ENCODE peak calls at places on chromosomes 11 and 22, in five cellular contexts. C is HCT116, X is SK-N-SH, Y is GM12878, E is H1. G is an unnamed sample.

GRCh38 chr11:41309111-41309522 is 150.3 kb downstream of the LRRC4C start:
- DNase-seq in E (no peak), Y (peak), C (no peak), X (peak), G (no peak)

GRCh38 chr11:35192347-35192746 is 53.4 kb downstream of the CD44 start:
- DNase-seq in X (peak), E (no peak), Y (no peak), C (no peak), G (no peak)

GRCh38 chr11:112255075-112255739 is 5.5 kb downstream of the PLET1 start:
- DNase-seq in X (no peak), E (no peak), C (no peak), Y (no peak), G (peak)

GRCh38 chr11:8354622-8355417 is 91.1 kb upstream of the LMO1 start:
- DNase-seq in X (peak), E (no peak), Y (no peak), C (no peak), G (no peak)

GRCh38 chr11:128776434-128777284 is 82.8 kb downstream of the FLI1 start:
- DNase-seq in E (no peak), Y (no peak), X (peak), C (peak), G (no peak)

GRCh38 chr22:24414523-24414922 is 12.9 kb upstream of the ADORA2A start:
- DNase-seq in Y (no peak), X (peak), E (no peak), C (no peak), G (no peak)

GRCh38 chr11:1161410-1162152 is 3.8 kb downstream of the MUC5AC start:
- DNase-seq in C (no peak), X (peak), E (no peak), Y (no peak), G (no peak)

GRCh38 chr22:20324139-20324516 is 4.3 kb upstream of the DGCR6L start:
- DNase-seq in Y (no peak), C (no peak), X (no peak), E (no peak), G (no peak)

GRCh38 chr11:8229299-8230177 is 34.1 kb downstream of the LMO1 start:
- DNase-seq in C (no peak), X (peak), Y (no peak), E (no peak), G (no peak)

GRCh38 chr11:61746654-61747388 is 5.6 kb upstream of the MYRF start:
- DNase-seq in X (no peak), Y (no peak), C (no peak), E (no peak), G (no peak)

GRCh38 chr11:13019313-13019712 is 10.2 kb downstream of the RASSF10 start:
- DNase-seq in C (no peak), Y (no peak), E (no peak), X (no peak), G (no peak)

GRCh38 chr22:22941831-22942510 is 54.4 kb downstream of the IGLL5 start:
- DNase-seq in C (no peak), E (no peak), Y (no peak), X (no peak), G (no peak)
- TF ChIP-seq SIN3A in C (no peak), E (no peak), Y (no peak), X (no peak), G (no peak)

DNA sequence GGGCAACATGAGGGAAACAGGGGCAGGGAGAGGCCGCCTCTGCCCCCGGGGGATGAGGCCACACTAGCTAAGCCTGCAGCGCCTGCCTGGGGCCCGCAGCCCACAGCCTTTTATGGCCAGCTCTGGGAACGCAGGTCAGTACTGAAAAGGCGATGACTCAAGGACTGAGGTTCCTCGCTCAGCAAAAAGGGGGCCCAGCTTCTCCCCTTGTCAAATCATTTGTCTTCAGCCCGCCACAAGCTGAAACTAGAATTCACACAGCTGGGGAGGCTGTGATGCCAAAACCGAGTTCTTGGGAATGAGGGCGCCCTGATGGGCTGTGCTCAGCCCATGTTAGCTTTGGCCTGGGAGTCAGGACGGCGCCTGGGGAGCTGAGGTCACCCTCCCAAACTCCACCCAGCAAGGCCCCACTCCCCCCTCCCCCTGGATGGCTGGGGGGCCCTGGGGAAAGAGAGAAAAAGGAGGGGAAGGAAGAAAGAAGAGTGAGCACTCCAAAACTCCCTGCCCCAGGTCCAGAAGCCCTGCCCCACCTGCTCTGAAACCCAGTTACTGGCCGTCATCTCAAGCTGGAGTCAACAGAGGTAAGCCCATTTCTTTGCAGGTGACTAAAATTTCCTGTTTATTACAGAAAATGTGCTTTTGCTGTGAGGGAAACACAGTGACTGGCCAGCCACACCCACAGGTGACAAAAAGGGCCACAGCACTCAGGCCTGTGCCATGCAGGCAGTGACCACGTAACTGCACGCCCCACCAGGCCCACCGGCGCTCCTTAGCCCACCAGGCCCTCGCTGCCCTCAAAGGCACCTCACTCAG is 13.7 kb downstream of the EHD1 start:
- DNase-seq in C (no peak), Y (no peak), E (no peak), X (no peak), G (no peak)
- TF ChIP-seq SIN3A in C (no peak), Y (no peak), E (no peak), X (no peak), G (no peak)

GRCh38 chr11:108727665-108728064 is 62.8 kb downstream of the DDX10 start:
- DNase-seq in E (no peak), C (no peak), X (no peak), Y (no peak), G (no peak)

GRCh38 chr11:108732395-108732794 is 67.5 kb downstream of the DDX10 start:
- DNase-seq in X (no peak), C (no peak), E (no peak), Y (no peak), G (no peak)

GRCh38 chr11:108734956-108735559 is 70.2 kb downstream of the DDX10 start:
- DNase-seq in X (peak), C (peak), E (no peak), Y (no peak), G (peak)

GRCh38 chr11:108733479-108734116 is 68.7 kb downstream of the DDX10 start:
- DNase-seq in E (no peak), Y (peak), X (no peak), C (no peak), G (no peak)
- TF ChIP-seq SIN3A in E (no peak), Y (no peak), X (no peak), C (no peak), G (no peak)

GRCh38 chr11:20536784-20537183 is 62.6 kb upstream of the SLC6A5 start:
- DNase-seq in E (no peak), Y (no peak), X (peak), C (no peak), G (no peak)

GRCh38 chr11:20529757-20530156 is 69.7 kb upstream of the SLC6A5 start:
- DNase-seq in X (no peak), Y (no peak), C (no peak), E (no peak), G (no peak)

DNA sequence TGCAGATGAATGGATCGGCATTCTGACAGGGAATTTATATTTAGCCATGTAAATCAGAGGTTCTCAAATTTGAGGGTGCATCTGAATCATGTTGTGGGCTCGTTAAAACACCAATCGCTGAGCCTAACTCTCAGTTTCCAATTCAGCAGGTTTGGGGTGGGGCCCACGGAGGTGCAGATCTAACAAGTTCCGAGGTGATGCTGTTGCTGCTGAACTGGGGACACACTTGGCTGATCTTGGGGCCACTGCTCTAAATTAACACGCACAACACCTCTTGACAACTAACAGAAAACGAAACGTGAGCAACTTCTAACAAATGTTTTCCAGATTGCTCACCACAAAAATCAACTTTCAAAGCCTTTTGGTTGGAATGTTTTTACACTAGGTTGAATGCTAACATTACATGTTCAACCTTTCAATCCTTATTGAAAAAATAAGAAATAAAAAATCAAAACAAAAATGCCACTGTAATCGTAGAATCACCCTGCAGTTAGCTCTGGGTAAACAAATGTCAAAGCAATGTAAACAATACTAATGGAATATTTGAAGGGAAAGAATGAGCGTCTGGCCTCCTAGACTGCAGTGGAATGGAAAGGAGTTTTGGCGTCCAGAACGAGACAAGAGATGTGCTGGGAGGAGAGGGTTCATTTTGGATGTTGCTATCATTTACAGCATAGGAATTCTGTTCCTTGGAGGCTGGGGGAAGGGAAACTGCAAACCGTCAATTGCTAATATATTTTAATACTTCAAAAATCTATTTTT is 68.3 kb upstream of the SLC6A5 start:
- DNase-seq in C (no peak), E (no peak), X (no peak), Y (peak), G (no peak)
- TF ChIP-seq SIN3A in C (no peak), E (no peak), X (no peak), Y (no peak), G (no peak)

GRCh38 chr22:45224331-45224730 is 16.4 kb downstream of the KIAA0930 start:
- DNase-seq in C (no peak), X (no peak), Y (no peak), E (no peak), G (no peak)

GRCh38 chr22:45225732-45226560 is 14.7 kb downstream of the KIAA0930 start:
- DNase-seq in X (no peak), Y (no peak), E (no peak), C (no peak), G (no peak)

GRCh38 chr22:45226681-45227186 is 14.0 kb downstream of the KIAA0930 start:
- DNase-seq in Y (no peak), X (no peak), C (no peak), E (no peak), G (no peak)

GRCh38 chr22:45223304-45224117 is 17.2 kb downstream of the KIAA0930 start:
- DNase-seq in C (no peak), X (no peak), E (no peak), Y (no peak), G (no peak)

GRCh38 chr22:45224988-45225731 is 15.5 kb downstream of the KIAA0930 start:
- DNase-seq in Y (no peak), E (no peak), C (no peak), X (no peak), G (no peak)
- TF ChIP-seq SIN3A in Y (no peak), E (no peak), C (no peak), X (no peak), G (no peak)

GRCh38 chr11:117855452-117855851 is 21.0 kb downstream of the FXYD6 start:
- DNase-seq in C (no peak), Y (no peak), X (no peak), E (no peak), G (no peak)
- TF ChIP-seq SIN3A in C (no peak), Y (no peak), X (no peak), E (no peak), G (no peak)

G was measured in Panc1.